ENCODE peak calls at places on chromosomes 5 and 9, in eight cellular contexts. T is right atrium auricular region; D is pancreas; R is lower lobe of right lung; G is CD8-positive, alpha-beta T cell; F is sigmoid colon; Y is esophagus squamous epithelium; O is caudate nucleus. C is an unnamed sample.

GRCh38 chr5:124655943-124656459 is 90.4 kb downstream of the ZNF608 start:
- DNase-seq in T (no peak), D (no peak), R (no peak), G (no peak), F (no peak), Y (no peak), O (no peak), C (no peak)

GRCh38 chr9:134650431-134651190 is 9.0 kb downstream of the COL5A1 start:
- DNase-seq in T (no peak), D (peak), R (no peak), G (no peak), F (peak), Y (no peak), O (no peak), C (no peak)

GRCh38 chr5:129063483-129064136 is 30.9 kb upstream of the ISOC1 start:
- DNase-seq in T (no peak), D (no peak), R (no peak), G (no peak), F (no peak), Y (no peak), O (no peak), C (no peak)

GRCh38 chr5:177452688-177453638 is 6.3 kb downstream of the PRR7 start:
- DNase-seq in T (no peak), D (no peak), R (no peak), G (no peak), F (no peak), Y (no peak), O (peak), C (no peak)

GRCh38 chr5:159969966-159970365 is 39.0 kb upstream of the TTC1 start:
- DNase-seq in T (no peak), D (no peak), R (no peak), G (no peak), F (no peak), Y (no peak), O (no peak), C (no peak)

GRCh38 chr5:67591491-67591890 is 394.9 kb upstream of the CD180 start:
- DNase-seq in T (no peak), D (no peak), R (no peak), G (no peak), F (no peak), Y (no peak), O (no peak), C (no peak)

GRCh38 chr5:82104872-82105271 is 133.0 kb downstream of the ATG10 start:
- DNase-seq in T (no peak), D (no peak), R (no peak), G (no peak), F (no peak), Y (no peak), O (no peak), C (no peak)

GRCh38 chr9:131429121-131430012 is 35.5 kb downstream of the PRRC2B start:
- DNase-seq in T (no peak), D (no peak), R (no peak), G (no peak), F (peak), Y (no peak), O (no peak), C (no peak)

GRCh38 chr5:113748403-113748802 is 234.9 kb downstream of the YTHDC2 start:
- DNase-seq in T (no peak), D (no peak), R (no peak), G (no peak), F (no peak), Y (no peak), O (no peak), C (no peak)

GRCh38 chr5:10842823-10843222 is 81.8 kb upstream of the DAP start:
- DNase-seq in T (no peak), D (no peak), R (no peak), G (no peak), F (no peak), Y (no peak), O (no peak), C (no peak)

GRCh38 chr9:101270325-101270701 is 114.5 kb downstream of the BAAT start:
- DNase-seq in T (no peak), D (no peak), R (no peak), G (no peak), F (no peak), Y (no peak), O (no peak), C (no peak)

GRCh38 chr5:73233461-73234151 is 60.6 kb downstream of the TMEM174 start:
- DNase-seq in T (no peak), D (peak), R (no peak), G (no peak), F (no peak), Y (no peak), O (no peak), C (no peak)

GRCh38 chr5:124528838-124529237 is 217.6 kb downstream of the ZNF608 start:
- DNase-seq in T (no peak), D (no peak), R (no peak), G (no peak), F (no peak), Y (no peak), O (no peak), C (no peak)

GRCh38 chr5:135835766-135836165 is 1.3 kb downstream of the SLC25A48 start:
- DNase-seq in T (no peak), D (no peak), R (no peak), G (peak), F (no peak), Y (no peak), O (no peak), C (peak)

GRCh38 chr9:72193478-72193881 is 44.2 kb downstream of the GDA start:
- DNase-seq in T (no peak), D (no peak), R (no peak), G (no peak), F (no peak), Y (no peak), O (no peak), C (no peak)

GRCh38 chr5:134568761-134569725 is 43.6 kb downstream of the JADE2 start:
- DNase-seq in T (peak), D (peak), R (peak), G (no peak), F (peak), Y (no peak), O (peak), C (no peak)

GRCh38 chr5:142602720-142603245 is 83.1 kb downstream of the FGF1 start:
- DNase-seq in T (no peak), D (no peak), R (no peak), G (no peak), F (no peak), Y (no peak), O (no peak), C (no peak)

GRCh38 chr5:27316283-27316675 is 277.9 kb upstream of the CDH9 start:
- DNase-seq in T (no peak), D (no peak), R (no peak), G (no peak), F (no peak), Y (no peak), O (no peak), C (no peak)

GRCh38 chr5:98846526-98846925 is 73.1 kb downstream of the RGMB start:
- DNase-seq in T (no peak), D (no peak), R (no peak), G (no peak), F (no peak), Y (no peak), O (no peak), C (no peak)

GRCh38 chr9:20980713-20981481 is 50.5 kb downstream of the HACD4 start:
- DNase-seq in T (no peak), D (no peak), R (no peak), G (no peak), F (no peak), Y (no peak), O (no peak), C (no peak)

GRCh38 chr5:15579193-15579990 is 79.4 kb downstream of the FBXL7 start:
- DNase-seq in T (no peak), D (no peak), R (no peak), G (no peak), F (no peak), Y (no peak), O (no peak), C (no peak)

GRCh38 chr5:85717203-85717563 is 900.6 kb upstream of the COX7C start:
- DNase-seq in T (no peak), D (no peak), R (no peak), G (no peak), F (no peak), Y (no peak), O (no peak), C (no peak)

GRCh38 chr5:100623719-100624118 is 88.5 kb downstream of the FAM174A start:
- DNase-seq in T (no peak), D (no peak), R (no peak), G (no peak), F (no peak), Y (no peak), O (no peak), C (no peak)

GRCh38 chr9:110255417-110256141 is 728 bp downstream of the TXN start:
- DNase-seq in T (peak), D (peak), R (peak), G (no peak), F (peak), Y (peak), O (no peak), C (peak)

GRCh38 chr5:173765661-173766060 is 122.5 kb upstream of the CPEB4 start:
- DNase-seq in T (no peak), D (no peak), R (no peak), G (no peak), F (no peak), Y (no peak), O (no peak), C (no peak)

GRCh38 chr5:136054133-136054996 is 25.6 kb downstream of the TGFBI start:
- DNase-seq in T (no peak), D (no peak), R (no peak), G (no peak), F (no peak), Y (no peak), O (no peak), C (no peak)

GRCh38 chr5:51881901-51882300 is 498.7 kb downstream of the ISL1 start:
- DNase-seq in T (no peak), D (no peak), R (no peak), G (no peak), F (no peak), Y (no peak), O (no peak), C (no peak)

GRCh38 chr5:31442253-31442820 is 89.6 kb downstream of the DROSHA start:
- DNase-seq in T (no peak), D (no peak), R (no peak), G (no peak), F (no peak), Y (no peak), O (no peak), C (no peak)

GRCh38 chr9:97802276-97802675 is 50.8 kb upstream of the FOXE1 start:
- DNase-seq in T (no peak), D (no peak), R (no peak), G (no peak), F (no peak), Y (no peak), O (no peak), C (peak)

GRCh38 chr5:143051244-143052058 is 281.3 kb downstream of the ARHGAP26 start:
- DNase-seq in T (no peak), D (no peak), R (no peak), G (no peak), F (no peak), Y (no peak), O (no peak), C (no peak)

GRCh38 chr5:79508794-79509193 is 5.1 kb downstream of the HOMER1 start:
- DNase-seq in T (no peak), D (no peak), R (no peak), G (no peak), F (no peak), Y (no peak), O (no peak), C (no peak)
- H3K27ac ChIP-seq in T (peak), D (no peak), R (no peak), G (no peak), F (no peak), Y (no peak), O (no peak), C (no peak)

DNA sequence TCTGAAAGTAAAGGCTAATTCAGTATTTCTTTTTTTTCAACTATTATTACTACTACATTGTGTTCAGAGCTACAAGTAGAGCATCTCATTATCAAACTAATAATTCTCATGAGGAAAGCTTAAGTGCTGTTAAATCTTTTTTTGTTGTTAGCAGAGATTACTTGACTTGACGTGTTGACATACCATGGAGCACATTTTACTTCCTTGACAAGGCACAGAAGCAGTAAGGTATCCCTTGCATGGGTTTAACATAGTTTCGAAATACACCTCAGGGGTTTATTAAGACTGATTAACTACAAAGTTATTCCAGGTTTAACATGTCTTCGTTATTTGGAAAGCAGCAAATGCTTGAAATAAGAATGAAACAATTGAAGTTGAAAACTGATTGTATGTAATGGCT is 7.0 kb downstream of the SPDL1 start:
- DNase-seq in T (no peak), D (no peak), R (no peak), G (no peak), F (no peak), Y (no peak), O (no peak), C (no peak)
- H3K27ac ChIP-seq in T (no peak), D (no peak), R (no peak), G (no peak), F (no peak), Y (no peak), O (no peak), C (peak)

GRCh38 chr9:130275156-130275555 is 9.6 kb downstream of the HMCN2 start:
- DNase-seq in T (no peak), D (no peak), R (no peak), G (no peak), F (peak), Y (no peak), O (no peak), C (no peak)
- H3K27ac ChIP-seq in T (no peak), D (no peak), R (no peak), G (no peak), F (peak), Y (no peak), O (no peak), C (no peak)

GRCh38 chr5:151739939-151740335 is 18.5 kb downstream of the ATOX1 start:
- DNase-seq in T (no peak), D (no peak), R (no peak), G (no peak), F (no peak), Y (no peak), O (no peak), C (no peak)

GRCh38 chr5:151740336-151740942 is 18.0 kb downstream of the ATOX1 start:
- DNase-seq in T (peak), D (no peak), R (no peak), G (peak), F (peak), Y (no peak), O (peak), C (no peak)

GRCh38 chr5:151738125-151738848 is 20.1 kb downstream of the ATOX1 start:
- DNase-seq in T (no peak), D (no peak), R (no peak), G (no peak), F (no peak), Y (no peak), O (no peak), C (no peak)

GRCh38 chr5:151740958-151741373 is 17.5 kb downstream of the ATOX1 start:
- DNase-seq in T (no peak), D (no peak), R (no peak), G (no peak), F (no peak), Y (no peak), O (no peak), C (no peak)

GRCh38 chr5:151739395-151739794 is 19.0 kb downstream of the ATOX1 start:
- DNase-seq in T (no peak), D (no peak), R (no peak), G (no peak), F (no peak), Y (no peak), O (no peak), C (no peak)
- H3K27ac ChIP-seq in T (peak), D (no peak), R (peak), G (no peak), F (peak), Y (peak), O (no peak), C (peak)

DNA sequence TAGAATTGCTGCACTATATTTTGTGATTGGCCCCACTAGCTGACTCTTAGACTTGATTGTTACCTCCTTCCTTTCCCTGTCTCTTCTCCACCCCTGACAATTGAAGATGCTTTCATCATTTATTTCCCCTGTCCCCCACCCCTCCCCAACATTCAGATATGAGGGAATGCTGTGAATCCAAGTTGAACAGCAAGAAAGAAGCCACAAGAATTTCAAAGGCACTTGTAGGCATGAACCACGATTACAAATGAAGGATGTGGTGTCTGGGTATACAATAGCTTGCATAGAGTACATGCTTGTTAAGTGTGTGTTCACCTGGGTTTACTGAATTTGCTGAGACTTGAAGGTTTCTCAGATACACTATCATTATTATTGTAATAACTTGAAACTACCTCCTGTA is 78.3 kb upstream of the TRIO start:
- DNase-seq in T (no peak), D (no peak), R (no peak), G (no peak), F (no peak), Y (no peak), O (no peak), C (no peak)
- H3K27ac ChIP-seq in T (no peak), D (no peak), R (no peak), G (no peak), F (no peak), Y (no peak), O (no peak), C (no peak)

GRCh38 chr9:90428517-90428916 is 214.1 kb downstream of the DIRAS2 start:
- DNase-seq in T (no peak), D (no peak), R (no peak), G (no peak), F (no peak), Y (no peak), O (no peak), C (no peak)

GRCh38 chr9:90432951-90433350 is 209.7 kb downstream of the DIRAS2 start:
- DNase-seq in T (no peak), D (no peak), R (no peak), G (no peak), F (no peak), Y (no peak), O (no peak), C (no peak)

DNA sequence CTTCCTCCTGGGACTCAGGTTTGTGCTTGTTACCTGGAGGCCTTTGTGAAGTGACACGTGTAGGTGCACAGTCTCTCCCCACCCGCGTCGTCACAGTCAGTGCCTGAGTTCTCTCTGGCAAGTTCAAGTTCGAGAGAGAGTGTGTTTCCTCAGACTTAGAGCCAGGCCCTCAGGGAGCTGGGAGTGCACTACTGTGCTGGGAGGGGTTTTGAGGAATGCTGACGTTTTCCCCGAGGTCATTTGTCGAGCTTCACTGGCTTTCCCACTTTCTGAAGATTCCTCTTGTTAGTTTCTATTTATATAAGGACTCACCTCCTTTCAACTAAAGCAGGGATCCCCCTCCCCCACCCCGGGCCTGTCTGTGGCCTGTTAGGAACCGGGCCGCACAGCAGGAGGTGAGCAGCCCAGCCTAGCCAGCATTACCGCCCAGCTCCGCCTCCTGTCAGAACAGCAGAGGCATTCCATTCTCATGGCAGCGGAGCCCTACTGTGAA is 209.2 kb downstream of the DIRAS2 start:
- DNase-seq in T (no peak), D (no peak), R (peak), G (no peak), F (no peak), Y (no peak), O (no peak), C (no peak)
- H3K27ac ChIP-seq in T (no peak), D (no peak), R (peak), G (no peak), F (no peak), Y (peak), O (no peak), C (no peak)

GRCh38 chr5:41182666-41183065 is 30.7 kb downstream of the C6 start:
- DNase-seq in T (no peak), D (no peak), R (no peak), G (no peak), F (no peak), Y (no peak), O (no peak), C (no peak)
- H3K27ac ChIP-seq in T (no peak), D (peak), R (no peak), G (no peak), F (no peak), Y (no peak), O (no peak), C (no peak)

DNA sequence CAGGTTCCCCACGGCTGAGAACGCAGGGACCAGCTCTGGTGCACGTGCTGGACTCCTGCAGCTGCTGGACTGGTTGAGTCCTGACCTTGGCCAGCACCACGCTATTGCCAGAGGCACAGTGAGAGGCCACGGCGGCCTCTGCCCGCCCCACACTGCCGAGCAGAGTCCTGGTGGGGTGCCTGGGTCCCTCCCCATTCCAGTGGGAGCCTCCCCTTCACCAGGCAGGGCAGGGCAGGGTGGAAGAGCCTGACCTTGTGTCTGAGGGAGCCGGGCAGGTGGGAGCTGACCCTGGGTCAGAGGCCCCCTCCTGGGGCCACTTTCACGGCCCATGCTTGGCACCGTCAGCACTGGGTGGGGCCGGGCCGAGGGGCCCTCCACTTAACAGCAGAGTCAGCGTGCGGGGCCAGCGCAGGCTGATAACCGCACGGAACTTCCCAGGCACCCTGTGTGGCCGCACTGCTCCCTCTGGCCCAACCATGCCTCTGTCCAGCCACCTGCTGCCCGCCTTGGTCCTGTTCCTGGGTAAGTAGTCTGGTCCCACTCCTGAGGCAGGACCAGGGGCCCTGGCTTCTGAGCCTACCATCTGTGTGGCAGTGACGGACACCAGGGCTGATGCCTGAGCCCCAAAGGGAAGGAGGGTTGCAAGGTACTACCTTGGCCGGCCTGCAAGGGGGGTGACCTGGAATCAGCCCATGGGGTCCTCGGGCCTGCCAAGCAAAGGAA is at the start of gene MAMDC4:
- DNase-seq in T (no peak), D (peak), R (no peak), G (no peak), F (no peak), Y (no peak), O (no peak), C (no peak)
- H3K27ac ChIP-seq in T (peak), D (no peak), R (no peak), G (no peak), F (no peak), Y (no peak), O (no peak), C (no peak)

C was measured in RWPE2.